ENCODE peak calls at places on chromosomes 16 and 17, in six cellular contexts. C is SK-N-SH, D is K562, B is H1, P is GM12878, X is HepG2. R is an unnamed sample.

GRCh38 chr17:3770471-3770870 is 30.5 kb downstream of the ITGAE start:
- DNase-seq in C (no peak), D (no peak), X (no peak), B (no peak), P (no peak), R (no peak)

GRCh38 chr16:89422527-89422904 is 67.8 kb downstream of the ANKRD11 start:
- DNase-seq in X (no peak), P (peak), B (no peak), D (no peak), C (no peak), R (no peak)

GRCh38 chr17:8847891-8848290 is 19.6 kb downstream of the PIK3R6 start:
- DNase-seq in B (no peak), C (no peak), D (no peak), X (no peak), P (no peak), R (no peak)

GRCh38 chr16:50072730-50073129 is 7.0 kb downstream of the HEATR3 start:
- DNase-seq in D (no peak), X (no peak), C (no peak), B (no peak), P (no peak), R (no peak)

GRCh38 chr16:82979406-82980111 is 352.8 kb downstream of the CDH13 start:
- DNase-seq in X (no peak), P (no peak), D (no peak), B (no peak), C (no peak), R (no peak)

GRCh38 chr17:51166987-51167931 is 1.0 kb downstream of the NME2 start:
- DNase-seq in P (no peak), B (peak), X (peak), D (peak), C (peak), R (no peak)

GRCh38 chr16:64397945-64398508 is 723.8 kb downstream of the CDH11 start:
- DNase-seq in B (no peak), C (no peak), P (no peak), D (no peak), X (no peak), R (no peak)

GRCh38 chr16:89026121-89026612 is 49.2 kb upstream of the CBFA2T3 start:
- DNase-seq in P (peak), B (no peak), X (no peak), D (peak), C (no peak), R (no peak)

GRCh38 chr17:62627219-62627903 is at the start of gene MRC2:
- DNase-seq in B (peak), D (peak), X (no peak), C (peak), P (no peak), R (peak)

GRCh38 chr16:3536851-3537250 is 36.0 kb downstream of the CLUAP1 start:
- DNase-seq in P (no peak), X (no peak), C (no peak), D (no peak), B (no peak), R (no peak)

GRCh38 chr16:83159049-83159448 is 532.3 kb downstream of the CDH13 start:
- DNase-seq in P (no peak), D (no peak), X (no peak), B (no peak), C (no peak), R (no peak)

GRCh38 chr17:38431343-38432145 is 3.3 kb downstream of the ARHGAP23 start:
- DNase-seq in P (no peak), X (no peak), C (no peak), B (no peak), D (no peak), R (no peak)

GRCh38 chr17:4520881-4521600 is 22.4 kb downstream of the SPNS2 start:
- DNase-seq in P (no peak), D (no peak), B (no peak), C (no peak), X (no peak), R (no peak)

GRCh38 chr17:48544356-48545021 is 420 bp downstream of the HOXB2 start:
- DNase-seq in P (no peak), D (peak), X (no peak), B (no peak), C (no peak), R (no peak)

GRCh38 chr16:11354733-11355574 is 9.7 kb downstream of the RMI2 start:
- DNase-seq in X (no peak), P (peak), D (no peak), B (no peak), C (no peak), R (peak)

GRCh38 chr17:78935419-78936323 is 10.5 kb upstream of the TIMP2 start:
- DNase-seq in P (no peak), D (no peak), C (peak), X (no peak), B (no peak), R (no peak)

GRCh38 chr16:3131755-3132377 is 3.0 kb upstream of the ZNF213 start:
- DNase-seq in P (no peak), X (peak), C (peak), B (peak), D (peak), R (peak)

DNA sequence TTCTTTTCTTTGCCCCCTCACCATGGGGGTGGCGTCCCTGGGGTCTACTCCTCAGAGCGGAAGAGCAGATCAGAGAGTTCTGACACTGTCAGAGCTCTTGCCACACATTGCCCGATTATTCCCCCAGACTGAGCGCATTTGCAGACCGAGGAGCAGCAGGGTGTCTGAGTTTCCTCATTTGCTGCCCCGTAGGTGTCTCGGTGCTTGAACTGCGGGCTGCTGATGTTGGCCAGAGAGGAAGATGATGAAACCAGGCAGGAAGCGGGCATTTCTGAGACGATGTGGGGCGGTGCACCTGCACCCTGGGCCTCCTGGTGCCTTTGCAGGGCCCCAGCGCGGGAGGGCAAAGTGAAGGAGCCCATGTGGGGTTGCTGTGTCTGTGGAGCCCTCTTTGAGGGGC is 55.2 kb downstream of the ARSG start:
- DNase-seq in B (no peak), C (no peak), X (no peak), P (peak), D (no peak), R (peak)
- TF ChIP-seq POLR2AphosphoS5 in B (no peak), C (no peak), X (no peak), P (peak), D (no peak), R (peak)

DNA sequence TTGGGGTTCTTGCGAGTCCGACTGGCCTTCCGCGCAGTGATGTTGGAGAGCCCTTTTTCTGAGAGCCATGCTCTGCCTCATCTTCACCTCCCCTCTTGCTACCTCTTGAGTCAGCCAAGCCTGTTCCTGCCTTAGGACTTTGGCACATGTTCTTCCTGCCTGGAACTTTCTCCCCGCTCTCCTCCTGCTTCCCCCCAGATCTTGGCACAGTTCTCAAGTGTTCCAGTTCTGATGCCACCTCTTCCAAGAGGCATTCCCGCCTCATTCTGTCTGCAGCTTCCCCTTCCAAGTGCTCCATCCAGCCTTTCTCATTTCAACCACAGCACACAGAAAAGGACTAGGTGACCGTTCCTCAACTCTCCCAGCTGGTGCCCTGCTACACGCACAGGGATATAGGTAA is 7.7 kb downstream of the AKAP1 start:
- DNase-seq in X (no peak), D (no peak), P (no peak), C (no peak), B (no peak), R (no peak)
- H3K4me3 ChIP-seq in X (no peak), D (no peak), P (no peak), C (no peak), B (no peak), R (no peak)

DNA sequence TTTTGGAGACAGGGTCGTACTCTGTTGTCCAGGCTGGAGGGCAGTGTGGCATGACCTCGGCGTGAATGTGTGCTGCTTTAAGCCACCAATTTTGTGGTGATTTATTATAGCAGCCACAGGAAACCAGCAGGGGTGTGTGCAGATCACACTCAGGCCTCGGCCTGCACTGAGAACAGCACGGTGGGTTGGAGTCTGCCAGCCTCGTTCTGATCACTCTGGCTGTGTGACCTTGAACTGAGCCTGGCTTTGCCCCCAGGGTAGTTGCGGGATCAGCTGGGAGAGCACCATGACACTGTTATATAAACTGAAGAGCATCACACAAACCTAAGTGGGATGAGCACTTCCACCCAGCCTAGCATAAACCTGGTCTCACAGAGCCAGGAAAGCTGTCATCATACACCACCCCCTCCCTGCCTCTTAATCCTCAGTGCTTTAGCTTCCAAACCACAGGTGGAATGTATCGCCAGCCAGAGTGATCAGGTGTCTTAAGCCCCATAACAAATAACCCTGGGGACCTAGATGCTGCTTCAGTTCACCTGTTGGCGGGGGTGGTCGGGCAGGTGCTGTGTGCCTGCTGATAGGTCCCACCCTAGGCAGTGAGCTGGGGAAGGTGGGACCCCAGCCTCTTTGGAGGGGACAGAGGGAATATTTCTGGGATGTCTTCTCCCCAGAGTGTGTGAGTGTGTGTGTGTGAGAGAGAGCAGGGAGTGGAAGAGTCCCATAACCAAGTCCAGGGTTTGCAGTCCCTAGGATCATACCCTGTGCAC is 28.6 kb upstream of the NDRG4 start:
- DNase-seq in C (no peak), X (no peak), P (no peak), D (no peak), B (no peak), R (no peak)
- TF ChIP-seq GABPA in C (no peak), X (no peak), P (no peak), D (no peak), B (no peak), R (no peak)

GRCh38 chr17:42055496-42055895 is 5.1 kb upstream of the C17orf113 start:
- DNase-seq in P (no peak), X (no peak), C (no peak), B (no peak), D (peak), R (no peak)
- TF ChIP-seq POLR2AphosphoS5 in P (no peak), X (no peak), C (no peak), B (no peak), D (no peak), R (no peak)

GRCh38 chr17:68198931-68199836 is 48.7 kb upstream of the AMZ2 start:
- DNase-seq in C (peak), X (no peak), P (no peak), D (no peak), B (peak), R (no peak)
- H3K4me3 ChIP-seq in C (no peak), X (peak), P (peak), D (no peak), B (peak), R (no peak)

GRCh38 chr17:10046786-10047609 is 141.9 kb upstream of the RCVRN start:
- DNase-seq in D (no peak), C (no peak), X (no peak), B (no peak), P (peak), R (no peak)

GRCh38 chr17:10042589-10043244 is 137.6 kb upstream of the RCVRN start:
- DNase-seq in P (no peak), X (no peak), B (no peak), C (no peak), D (no peak), R (no peak)

GRCh38 chr17:10046259-10046658 is 141.2 kb upstream of the RCVRN start:
- DNase-seq in B (no peak), D (no peak), C (no peak), X (no peak), P (no peak), R (no peak)

GRCh38 chr17:10041287-10041612 is 136.2 kb upstream of the RCVRN start:
- DNase-seq in P (no peak), C (no peak), B (no peak), D (no peak), X (peak), R (no peak)

GRCh38 chr17:10041916-10042588 is 137.0 kb upstream of the RCVRN start:
- DNase-seq in C (no peak), X (no peak), P (peak), D (no peak), B (no peak), R (no peak)
- TF ChIP-seq GABPA in C (no peak), X (no peak), P (no peak), D (no peak), B (no peak), R (no peak)

DNA sequence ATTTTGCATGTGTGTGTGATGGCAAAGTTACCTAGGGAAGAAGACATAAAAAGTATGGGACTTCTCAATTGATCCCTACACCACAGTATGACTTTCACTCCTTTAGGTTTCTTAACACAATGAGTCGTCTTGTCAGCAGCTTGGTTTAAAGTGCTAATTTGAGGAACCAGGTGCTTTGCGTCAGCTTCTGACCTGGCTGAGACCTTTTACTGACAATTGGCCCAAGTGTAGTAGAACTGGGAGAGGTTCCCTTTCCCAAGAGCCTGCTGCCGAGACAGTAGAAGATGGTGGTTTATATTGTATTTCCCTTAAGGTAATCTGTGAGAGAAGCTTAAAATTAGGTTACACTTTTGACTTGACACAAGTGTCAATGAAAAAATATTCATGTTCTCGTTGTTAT is 54.9 kb downstream of the LDHD start:
- DNase-seq in D (no peak), X (no peak), B (no peak), P (no peak), C (no peak), R (no peak)
- TF ChIP-seq POLR2AphosphoS5 in D (no peak), X (no peak), B (no peak), P (no peak), C (no peak), R (no peak)

GRCh38 chr17:334974-335481 is 17.6 kb downstream of the RPH3AL start:
- DNase-seq in D (no peak), P (no peak), X (no peak), B (no peak), C (no peak), R (no peak)

GRCh38 chr17:332558-333322 is 19.9 kb downstream of the RPH3AL start:
- DNase-seq in P (no peak), X (no peak), C (no peak), D (no peak), B (no peak), R (no peak)

GRCh38 chr17:332023-332422 is 20.6 kb downstream of the RPH3AL start:
- DNase-seq in C (no peak), D (no peak), P (no peak), X (no peak), B (no peak), R (no peak)

GRCh38 chr17:335691-336090 is 16.9 kb downstream of the RPH3AL start:
- DNase-seq in B (no peak), C (no peak), P (no peak), D (no peak), X (no peak), R (no peak)

GRCh38 chr17:333626-334396 is 18.8 kb downstream of the RPH3AL start:
- DNase-seq in P (no peak), X (no peak), C (peak), D (peak), B (peak), R (no peak)
- H3K4me3 ChIP-seq in P (no peak), X (no peak), C (no peak), D (no peak), B (no peak), R (no peak)

R was measured in HL-60.